ENCODE peak calls at places on chromosomes 4 and X, in seven cellular contexts. One of them, this sample, is unnamed.

GRCh38 chr4:147236806-147237205 is 244.1 kb upstream of the EDNRA start:
- DNase-seq in kidney: no peak
- DNase-seq in body of pancreas: no peak
- DNase-seq in iPS DF 6.9: no peak
- DNase-seq in cardiac muscle cell: no peak
- DNase-seq in heart right ventricle: no peak
- DNase-seq in neural progenitor cell: no peak
- DNase-seq in this sample: no peak

GRCh38 chrX:2489446-2490445 is 11.0 kb downstream of the DHRSX start:
- DNase-seq in kidney: no peak
- DNase-seq in body of pancreas: no peak
- DNase-seq in iPS DF 6.9: no peak
- DNase-seq in cardiac muscle cell: no peak
- DNase-seq in heart right ventricle: no peak
- DNase-seq in neural progenitor cell: no peak
- DNase-seq in this sample: no peak

GRCh38 chrX:14039344-14039743 is 9.7 kb upstream of the GEMIN8 start:
- DNase-seq in kidney: no peak
- DNase-seq in body of pancreas: peak
- DNase-seq in iPS DF 6.9: no peak
- DNase-seq in cardiac muscle cell: peak
- DNase-seq in heart right ventricle: no peak
- DNase-seq in neural progenitor cell: peak
- DNase-seq in this sample: peak

GRCh38 chrX:50581405-50581804 is 110.8 kb upstream of the DGKK start:
- DNase-seq in kidney: no peak
- DNase-seq in body of pancreas: no peak
- DNase-seq in iPS DF 6.9: no peak
- DNase-seq in cardiac muscle cell: no peak
- DNase-seq in heart right ventricle: no peak
- DNase-seq in neural progenitor cell: no peak
- DNase-seq in this sample: no peak

GRCh38 chr4:75745721-75746199 is 21.4 kb downstream of the USO1 start:
- DNase-seq in kidney: no peak
- DNase-seq in body of pancreas: no peak
- DNase-seq in iPS DF 6.9: no peak
- DNase-seq in cardiac muscle cell: no peak
- DNase-seq in heart right ventricle: no peak
- DNase-seq in neural progenitor cell: no peak
- DNase-seq in this sample: no peak

GRCh38 chr4:5143940-5144339 is 92.7 kb downstream of the STK32B start:
- DNase-seq in kidney: no peak
- DNase-seq in body of pancreas: no peak
- DNase-seq in iPS DF 6.9: no peak
- DNase-seq in cardiac muscle cell: no peak
- DNase-seq in heart right ventricle: no peak
- DNase-seq in neural progenitor cell: no peak
- DNase-seq in this sample: no peak

GRCh38 chr4:88706574-88706973 is 8.9 kb upstream of the NAP1L5 start:
- DNase-seq in kidney: peak
- DNase-seq in body of pancreas: peak
- DNase-seq in iPS DF 6.9: no peak
- DNase-seq in cardiac muscle cell: peak
- DNase-seq in heart right ventricle: peak
- DNase-seq in neural progenitor cell: peak
- DNase-seq in this sample: peak

GRCh38 chr4:15793506-15794363 is 15.6 kb downstream of the CD38 start:
- DNase-seq in kidney: no peak
- DNase-seq in body of pancreas: no peak
- DNase-seq in iPS DF 6.9: no peak
- DNase-seq in cardiac muscle cell: no peak
- DNase-seq in heart right ventricle: no peak
- DNase-seq in neural progenitor cell: no peak
- DNase-seq in this sample: no peak

GRCh38 chrX:103585421-103586313 is at the start of gene TCEAL4:
- DNase-seq in kidney: peak
- DNase-seq in body of pancreas: peak
- DNase-seq in iPS DF 6.9: no peak
- DNase-seq in cardiac muscle cell: peak
- DNase-seq in heart right ventricle: peak
- DNase-seq in neural progenitor cell: peak
- DNase-seq in this sample: peak

GRCh38 chrX:129955682-129956081 is 26.8 kb upstream of the BCORL1 start:
- DNase-seq in kidney: no peak
- DNase-seq in body of pancreas: no peak
- DNase-seq in iPS DF 6.9: no peak
- DNase-seq in cardiac muscle cell: no peak
- DNase-seq in heart right ventricle: no peak
- DNase-seq in neural progenitor cell: no peak
- DNase-seq in this sample: no peak

GRCh38 chrX:120250522-120251271 is at the start of gene ZBTB33:
- DNase-seq in kidney: peak
- DNase-seq in body of pancreas: peak
- DNase-seq in iPS DF 6.9: peak
- DNase-seq in cardiac muscle cell: peak
- DNase-seq in heart right ventricle: peak
- DNase-seq in neural progenitor cell: peak
- DNase-seq in this sample: peak

GRCh38 chrX:120253784-120254183 is 3.2 kb downstream of the ZBTB33 start:
- DNase-seq in kidney: no peak
- DNase-seq in body of pancreas: no peak
- DNase-seq in iPS DF 6.9: no peak
- DNase-seq in cardiac muscle cell: no peak
- DNase-seq in heart right ventricle: no peak
- DNase-seq in neural progenitor cell: no peak
- DNase-seq in this sample: no peak

GRCh38 chrX:120251471-120252011 is 929 bp downstream of the ZBTB33 start:
- DNase-seq in kidney: no peak
- DNase-seq in body of pancreas: peak
- DNase-seq in iPS DF 6.9: no peak
- DNase-seq in cardiac muscle cell: peak
- DNase-seq in heart right ventricle: peak
- DNase-seq in neural progenitor cell: peak
- DNase-seq in this sample: peak
- H3K27ac ChIP-seq in kidney: peak
- H3K27ac ChIP-seq in body of pancreas: peak
- H3K27ac ChIP-seq in iPS DF 6.9: no peak
- H3K27ac ChIP-seq in cardiac muscle cell: peak
- H3K27ac ChIP-seq in heart right ventricle: peak
- H3K27ac ChIP-seq in neural progenitor cell: no peak
- H3K27ac ChIP-seq in this sample: peak

GRCh38 chr4:188329526-188329925 is 190.3 kb downstream of the TRIML1 start:
- DNase-seq in kidney: no peak
- DNase-seq in body of pancreas: no peak
- DNase-seq in iPS DF 6.9: no peak
- DNase-seq in cardiac muscle cell: no peak
- DNase-seq in heart right ventricle: no peak
- DNase-seq in neural progenitor cell: no peak
- DNase-seq in this sample: no peak
- H3K4me3 ChIP-seq in kidney: no peak
- H3K4me3 ChIP-seq in body of pancreas: no peak
- H3K4me3 ChIP-seq in iPS DF 6.9: no peak
- H3K4me3 ChIP-seq in cardiac muscle cell: no peak
- H3K4me3 ChIP-seq in heart right ventricle: no peak
- H3K4me3 ChIP-seq in neural progenitor cell: no peak
- H3K4me3 ChIP-seq in this sample: no peak

GRCh38 chr4:80153800-80154546 is 43.3 kb upstream of the PRDM8 start:
- DNase-seq in kidney: no peak
- DNase-seq in body of pancreas: no peak
- DNase-seq in iPS DF 6.9: no peak
- DNase-seq in cardiac muscle cell: no peak
- DNase-seq in heart right ventricle: no peak
- DNase-seq in neural progenitor cell: no peak
- DNase-seq in this sample: no peak

GRCh38 chr4:80155286-80155982 is 41.9 kb upstream of the PRDM8 start:
- DNase-seq in kidney: no peak
- DNase-seq in body of pancreas: no peak
- DNase-seq in iPS DF 6.9: no peak
- DNase-seq in cardiac muscle cell: no peak
- DNase-seq in heart right ventricle: no peak
- DNase-seq in neural progenitor cell: no peak
- DNase-seq in this sample: no peak

GRCh38 chr4:80151981-80152380 is 45.3 kb upstream of the PRDM8 start:
- DNase-seq in kidney: no peak
- DNase-seq in body of pancreas: no peak
- DNase-seq in iPS DF 6.9: no peak
- DNase-seq in cardiac muscle cell: no peak
- DNase-seq in heart right ventricle: no peak
- DNase-seq in neural progenitor cell: no peak
- DNase-seq in this sample: no peak

GRCh38 chr4:80156410-80156809 is 40.9 kb upstream of the PRDM8 start:
- DNase-seq in kidney: no peak
- DNase-seq in body of pancreas: no peak
- DNase-seq in iPS DF 6.9: no peak
- DNase-seq in cardiac muscle cell: no peak
- DNase-seq in heart right ventricle: no peak
- DNase-seq in neural progenitor cell: no peak
- DNase-seq in this sample: no peak

DNA sequence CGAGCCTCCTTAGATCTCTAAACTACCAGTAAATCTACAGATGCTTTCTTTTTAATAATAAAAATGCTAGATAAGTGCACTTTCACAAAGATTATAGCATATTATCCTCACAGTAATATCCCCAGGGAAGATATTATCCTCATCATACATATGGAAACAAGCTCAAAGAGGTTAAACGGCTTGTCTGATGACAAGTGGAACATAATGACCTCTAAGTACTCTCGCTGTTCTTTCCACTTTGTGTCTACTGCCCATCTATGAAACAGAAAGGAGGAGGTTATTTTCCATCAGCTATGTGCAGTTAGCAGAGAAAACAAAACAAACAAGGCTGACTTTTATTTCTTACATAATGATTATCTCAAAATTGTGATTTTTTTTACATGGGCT is 42.8 kb upstream of the PRDM8 start:
- DNase-seq in kidney: no peak
- DNase-seq in body of pancreas: no peak
- DNase-seq in iPS DF 6.9: no peak
- DNase-seq in cardiac muscle cell: peak
- DNase-seq in heart right ventricle: no peak
- DNase-seq in neural progenitor cell: no peak
- DNase-seq in this sample: no peak
- H3K27ac ChIP-seq in kidney: no peak
- H3K27ac ChIP-seq in body of pancreas: no peak
- H3K27ac ChIP-seq in iPS DF 6.9: no peak
- H3K27ac ChIP-seq in cardiac muscle cell: no peak
- H3K27ac ChIP-seq in heart right ventricle: no peak
- H3K27ac ChIP-seq in neural progenitor cell: no peak
- H3K27ac ChIP-seq in this sample: no peak

GRCh38 chrX:71214604-71215334 is 8.3 kb upstream of the GJB1 start:
- DNase-seq in kidney: peak
- DNase-seq in body of pancreas: peak
- DNase-seq in iPS DF 6.9: no peak
- DNase-seq in cardiac muscle cell: no peak
- DNase-seq in heart right ventricle: no peak
- DNase-seq in neural progenitor cell: no peak
- DNase-seq in this sample: no peak
- H3K4me3 ChIP-seq in kidney: peak
- H3K4me3 ChIP-seq in body of pancreas: no peak
- H3K4me3 ChIP-seq in iPS DF 6.9: no peak
- H3K4me3 ChIP-seq in cardiac muscle cell: no peak
- H3K4me3 ChIP-seq in heart right ventricle: no peak
- H3K4me3 ChIP-seq in neural progenitor cell: no peak
- H3K4me3 ChIP-seq in this sample: no peak

DNA sequence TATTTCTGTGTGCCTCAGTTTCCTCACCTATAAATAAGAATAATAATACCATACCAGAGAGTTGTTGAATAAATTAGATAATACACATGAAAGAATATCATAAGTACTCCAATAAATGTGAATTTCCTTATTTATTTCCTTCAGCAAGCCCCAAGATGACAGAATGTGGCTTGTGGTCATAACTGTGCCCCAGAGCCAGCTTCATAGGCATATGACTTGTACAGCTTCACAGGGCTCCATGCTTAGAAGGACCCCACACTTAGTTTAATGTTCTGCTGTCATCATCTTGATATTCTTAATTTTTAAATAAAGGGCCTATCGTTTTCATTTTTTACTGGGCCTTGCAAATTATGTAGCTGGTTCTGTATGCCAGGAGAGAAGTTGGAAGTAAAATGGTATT is 25.3 kb downstream of the VSIG4 start:
- DNase-seq in kidney: no peak
- DNase-seq in body of pancreas: no peak
- DNase-seq in iPS DF 6.9: no peak
- DNase-seq in cardiac muscle cell: no peak
- DNase-seq in heart right ventricle: no peak
- DNase-seq in neural progenitor cell: no peak
- DNase-seq in this sample: no peak
- H3K27ac ChIP-seq in kidney: no peak
- H3K27ac ChIP-seq in body of pancreas: no peak
- H3K27ac ChIP-seq in iPS DF 6.9: no peak
- H3K27ac ChIP-seq in cardiac muscle cell: no peak
- H3K27ac ChIP-seq in heart right ventricle: no peak
- H3K27ac ChIP-seq in neural progenitor cell: no peak
- H3K27ac ChIP-seq in this sample: no peak

DNA sequence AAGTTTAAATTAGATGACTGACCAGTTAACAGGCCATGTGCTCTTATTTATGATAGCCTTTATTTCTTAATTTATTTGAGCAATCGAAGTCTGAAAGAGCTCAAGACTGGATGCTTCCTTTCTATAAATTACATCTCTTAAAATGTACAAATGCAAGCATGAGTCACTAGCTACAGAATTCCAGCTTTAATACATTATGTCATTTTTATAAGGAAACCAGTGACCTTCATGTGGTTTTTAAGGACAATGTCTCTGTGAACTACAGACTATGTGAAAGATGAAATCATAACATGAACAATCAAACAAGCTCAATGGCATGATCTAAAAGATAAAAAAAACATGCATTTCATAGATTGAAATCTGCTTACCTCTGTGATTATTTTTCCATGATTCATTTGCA is 15.4 kb downstream of the HTR2C start:
- DNase-seq in kidney: no peak
- DNase-seq in body of pancreas: no peak
- DNase-seq in iPS DF 6.9: no peak
- DNase-seq in cardiac muscle cell: no peak
- DNase-seq in heart right ventricle: no peak
- DNase-seq in neural progenitor cell: no peak
- DNase-seq in this sample: no peak
- H3K4me3 ChIP-seq in kidney: no peak
- H3K4me3 ChIP-seq in body of pancreas: no peak
- H3K4me3 ChIP-seq in iPS DF 6.9: no peak
- H3K4me3 ChIP-seq in cardiac muscle cell: no peak
- H3K4me3 ChIP-seq in heart right ventricle: no peak
- H3K4me3 ChIP-seq in neural progenitor cell: no peak
- H3K4me3 ChIP-seq in this sample: no peak

DNA sequence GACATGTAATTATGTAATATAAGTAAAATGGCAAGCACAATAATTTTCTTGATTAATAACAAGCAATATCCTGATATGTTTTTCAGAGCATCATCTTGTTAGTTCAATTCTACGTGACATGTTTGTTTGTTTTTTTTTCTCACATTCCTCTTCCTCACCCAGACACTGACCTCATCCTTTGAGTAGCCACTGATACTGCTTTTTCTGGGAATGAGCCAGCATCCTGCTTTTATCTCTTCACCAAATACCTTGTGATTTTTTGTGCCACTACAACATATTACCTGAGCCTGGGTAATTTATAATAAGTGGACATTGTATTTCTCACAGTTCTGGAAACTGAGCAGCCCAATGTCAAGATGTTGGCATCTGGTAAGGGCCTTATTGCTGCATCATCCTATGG is 484.0 kb downstream of the NAF1 start:
- DNase-seq in kidney: no peak
- DNase-seq in body of pancreas: no peak
- DNase-seq in iPS DF 6.9: no peak
- DNase-seq in cardiac muscle cell: no peak
- DNase-seq in heart right ventricle: no peak
- DNase-seq in neural progenitor cell: no peak
- DNase-seq in this sample: no peak
- H3K27ac ChIP-seq in kidney: no peak
- H3K27ac ChIP-seq in body of pancreas: no peak
- H3K27ac ChIP-seq in iPS DF 6.9: no peak
- H3K27ac ChIP-seq in cardiac muscle cell: no peak
- H3K27ac ChIP-seq in heart right ventricle: no peak
- H3K27ac ChIP-seq in neural progenitor cell: no peak
- H3K27ac ChIP-seq in this sample: no peak

GRCh38 chrX:47585273-47585672 is 3.0 kb downstream of the TIMP1 start:
- DNase-seq in kidney: no peak
- DNase-seq in body of pancreas: no peak
- DNase-seq in iPS DF 6.9: no peak
- DNase-seq in cardiac muscle cell: no peak
- DNase-seq in heart right ventricle: no peak
- DNase-seq in neural progenitor cell: no peak
- DNase-seq in this sample: no peak
- H3K4me3 ChIP-seq in kidney: no peak
- H3K4me3 ChIP-seq in body of pancreas: no peak
- H3K4me3 ChIP-seq in iPS DF 6.9: no peak
- H3K4me3 ChIP-seq in cardiac muscle cell: no peak
- H3K4me3 ChIP-seq in heart right ventricle: no peak
- H3K4me3 ChIP-seq in neural progenitor cell: no peak
- H3K4me3 ChIP-seq in this sample: no peak

This sample was measured in SJCRH30.